ENCODE peak calls at places on chromosome 16, in four cellular contexts. V, L, Z and M are unnamed samples.

GRCh38 chr16:83808573-83809014 is 816 bp downstream of the HSBP1 start:
- DNase-seq in Z (no peak), L (no peak), V (no peak), M (peak)

GRCh38 chr16:84482951-84483881 is 21.2 kb downstream of the MEAK7 start:
- DNase-seq in Z (no peak), V (no peak), L (no peak), M (no peak)

GRCh38 chr16:16150117-16150877 is 73.0 kb downstream of the ABCC6 start:
- DNase-seq in Z (no peak), V (no peak), L (no peak), M (no peak)

GRCh38 chr16:77882359-77882758 is 94.0 kb downstream of the VAT1L start:
- DNase-seq in V (no peak), L (no peak), Z (no peak), M (no peak)

GRCh38 chr16:75102595-75102994 is 14.0 kb downstream of the LDHD start:
- DNase-seq in V (no peak), Z (no peak), L (no peak), M (no peak)

GRCh38 chr16:66287916-66288315 is 78.6 kb upstream of the CDH5 start:
- DNase-seq in Z (no peak), V (no peak), L (no peak), M (no peak)

GRCh38 chr16:79390481-79391051 is 210.0 kb downstream of the MAF start:
- DNase-seq in V (no peak), Z (no peak), L (no peak), M (no peak)

GRCh38 chr16:51509336-51509735 is 358.3 kb upstream of the SALL1 start:
- DNase-seq in L (no peak), Z (no peak), V (peak), M (no peak)

GRCh38 chr16:88015806-88016140 is 64.5 kb downstream of the BANP start:
- DNase-seq in L (no peak), Z (no peak), V (no peak), M (no peak)

GRCh38 chr16:17273142-17273561 is 197.6 kb downstream of the XYLT1 start:
- DNase-seq in Z (peak), L (no peak), V (peak), M (no peak)

GRCh38 chr16:66176731-66177130 is 189.8 kb upstream of the CDH5 start:
- DNase-seq in Z (no peak), V (no peak), L (no peak), M (no peak)

GRCh38 chr16:74862743-74863244 is 88.2 kb upstream of the FA2H start:
- DNase-seq in V (peak), L (peak), Z (peak), M (peak)

GRCh38 chr16:82504811-82505210 is 122.0 kb upstream of the CDH13 start:
- DNase-seq in Z (no peak), L (no peak), V (no peak), M (no peak)

GRCh38 chr16:48082516-48082915 is 73.3 kb downstream of the ABCC12 start:
- DNase-seq in Z (no peak), V (no peak), L (no peak), M (no peak)

GRCh38 chr16:471353-472198 is 46.1 kb downstream of the RAB11FIP3 start:
- DNase-seq in Z (no peak), L (no peak), V (no peak), M (no peak)

GRCh38 chr16:48076455-48077012 is 79.3 kb downstream of the ABCC12 start:
- DNase-seq in L (no peak), Z (peak), V (no peak), M (no peak)

GRCh38 chr16:16828913-16829398 is 450.0 kb downstream of the NPIPA7 start:
- DNase-seq in V (peak), Z (no peak), L (no peak), M (no peak)

GRCh38 chr16:456891-457483 is 31.5 kb downstream of the RAB11FIP3 start:
- DNase-seq in Z (no peak), L (no peak), V (no peak), M (peak)

GRCh38 chr16:81910366-81910885 is 100.8 kb downstream of the SDR42E1 start:
- DNase-seq in L (no peak), V (no peak), Z (no peak), M (no peak)

GRCh38 chr16:85363881-85364280 is 249.2 kb upstream of the GSE1 start:
- DNase-seq in Z (no peak), V (no peak), L (no peak), M (no peak)

GRCh38 chr16:26649646-26650045 is 417.1 kb upstream of the C16orf82 start:
- DNase-seq in V (no peak), L (no peak), Z (no peak), M (no peak)

GRCh38 chr16:58299757-58300349 is 5.0 kb upstream of the PRSS54 start:
- DNase-seq in V (peak), L (no peak), Z (no peak), M (peak)

GRCh38 chr16:80460988-80461387 is 79.8 kb upstream of the DYNLRB2 start:
- DNase-seq in Z (no peak), L (no peak), V (no peak), M (no peak)

GRCh38 chr16:82582971-82583370 is 43.8 kb upstream of the CDH13 start:
- DNase-seq in V (peak), L (no peak), Z (no peak), M (no peak)

GRCh38 chr16:48836641-48837040 is 226.7 kb upstream of the N4BP1 start:
- DNase-seq in L (no peak), V (no peak), Z (no peak), M (no peak)

GRCh38 chr16:54446639-54447038 is 160.1 kb upstream of the IRX3 start:
- DNase-seq in Z (no peak), L (no peak), V (peak), M (no peak)

GRCh38 chr16:4190086-4190485 is 51.8 kb downstream of the SRL start:
- DNase-seq in V (no peak), Z (no peak), L (no peak), M (no peak)

GRCh38 chr16:67302076-67302475 is 22.7 kb downstream of the PLEKHG4 start:
- DNase-seq in V (no peak), Z (no peak), L (no peak), M (no peak)

GRCh38 chr16:8342276-8342675 is 248.0 kb downstream of the TMEM114 start:
- DNase-seq in L (no peak), V (no peak), Z (no peak), M (no peak)

DNA sequence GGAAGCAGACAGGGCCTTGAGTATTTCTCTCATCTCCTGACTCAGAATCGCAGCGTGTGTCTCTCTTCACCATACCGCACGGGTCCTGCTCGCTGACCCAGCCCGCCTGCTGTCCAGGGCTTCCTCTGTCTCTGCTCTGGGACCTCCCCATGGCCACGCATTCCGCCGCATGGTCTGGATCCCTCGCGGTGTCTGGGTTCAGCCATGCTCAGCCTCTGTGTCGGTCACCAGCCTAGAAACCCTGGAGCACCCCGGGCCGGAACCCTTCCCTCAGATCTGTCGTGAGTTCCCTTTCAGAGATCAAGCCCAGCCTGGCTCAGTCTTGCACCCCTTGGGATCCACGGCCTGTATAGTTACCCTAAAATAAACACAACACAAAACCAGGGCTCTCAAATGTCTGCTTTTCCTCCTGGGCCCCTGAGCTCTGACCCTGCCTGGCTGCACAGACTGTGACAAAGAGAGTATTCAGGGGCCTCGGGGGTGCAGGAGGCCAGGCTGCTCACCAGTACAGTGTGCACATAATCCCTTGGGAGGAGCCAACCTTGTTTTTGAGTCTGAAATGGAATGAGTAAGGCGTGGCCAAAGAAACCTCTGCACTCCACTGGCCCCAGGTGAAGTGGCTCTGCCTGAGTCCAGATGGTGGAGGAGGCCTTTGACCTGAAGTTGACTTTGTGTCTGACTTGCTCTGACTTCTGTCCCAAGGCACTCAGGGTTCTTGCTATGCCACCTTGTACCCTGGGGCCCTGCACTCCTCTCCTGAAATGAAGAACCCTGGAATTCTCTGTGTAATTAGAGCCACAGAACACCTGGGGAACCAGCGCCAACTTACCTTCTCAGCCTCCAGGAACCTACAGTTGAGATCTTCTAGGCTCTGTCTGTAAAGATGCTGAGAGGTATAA is 5.8 kb upstream of the SPIRE2 start:
- DNase-seq in L (no peak), Z (no peak), V (no peak), M (no peak)
- TF ChIP-seq POLR2A in L (no peak), Z (no peak), V (no peak), M (no peak)

GRCh38 chr16:10906914-10907756 is 30.1 kb downstream of the CIITA start:
- DNase-seq in V (no peak), Z (no peak), L (no peak), M (no peak)

GRCh38 chr16:10907757-10908045 is 30.7 kb downstream of the CIITA start:
- DNase-seq in L (no peak), V (no peak), Z (no peak), M (no peak)

GRCh38 chr16:10902999-10903398 is 26.0 kb downstream of the CIITA start:
- DNase-seq in L (no peak), Z (no peak), V (no peak), M (no peak)

GRCh38 chr16:10911267-10911666 is 31.0 kb downstream of the DEXI start:
- DNase-seq in V (no peak), Z (no peak), L (no peak), M (no peak)

DNA sequence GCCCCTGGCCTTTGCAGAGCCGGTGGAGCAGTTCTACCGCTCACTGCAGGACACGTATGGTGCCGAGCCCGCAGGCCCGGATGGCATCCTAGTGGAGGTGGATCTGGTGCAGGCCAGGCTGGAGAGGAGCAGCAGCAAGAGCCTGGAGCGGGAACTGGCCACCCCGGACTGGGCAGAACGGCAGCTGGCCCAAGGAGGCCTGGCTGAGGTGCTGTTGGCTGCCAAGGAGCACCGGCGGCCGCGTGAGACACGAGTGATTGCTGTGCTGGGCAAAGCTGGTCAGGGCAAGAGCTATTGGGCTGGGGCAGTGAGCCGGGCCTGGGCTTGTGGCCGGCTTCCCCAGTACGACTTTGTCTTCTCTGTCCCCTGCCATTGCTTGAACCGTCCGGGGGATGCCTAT is 29.5 kb downstream of the CIITA start:
- DNase-seq in V (no peak), Z (no peak), L (no peak), M (no peak)
- TF ChIP-seq POLR2A in V (no peak), Z (no peak), L (no peak), M (no peak)

DNA sequence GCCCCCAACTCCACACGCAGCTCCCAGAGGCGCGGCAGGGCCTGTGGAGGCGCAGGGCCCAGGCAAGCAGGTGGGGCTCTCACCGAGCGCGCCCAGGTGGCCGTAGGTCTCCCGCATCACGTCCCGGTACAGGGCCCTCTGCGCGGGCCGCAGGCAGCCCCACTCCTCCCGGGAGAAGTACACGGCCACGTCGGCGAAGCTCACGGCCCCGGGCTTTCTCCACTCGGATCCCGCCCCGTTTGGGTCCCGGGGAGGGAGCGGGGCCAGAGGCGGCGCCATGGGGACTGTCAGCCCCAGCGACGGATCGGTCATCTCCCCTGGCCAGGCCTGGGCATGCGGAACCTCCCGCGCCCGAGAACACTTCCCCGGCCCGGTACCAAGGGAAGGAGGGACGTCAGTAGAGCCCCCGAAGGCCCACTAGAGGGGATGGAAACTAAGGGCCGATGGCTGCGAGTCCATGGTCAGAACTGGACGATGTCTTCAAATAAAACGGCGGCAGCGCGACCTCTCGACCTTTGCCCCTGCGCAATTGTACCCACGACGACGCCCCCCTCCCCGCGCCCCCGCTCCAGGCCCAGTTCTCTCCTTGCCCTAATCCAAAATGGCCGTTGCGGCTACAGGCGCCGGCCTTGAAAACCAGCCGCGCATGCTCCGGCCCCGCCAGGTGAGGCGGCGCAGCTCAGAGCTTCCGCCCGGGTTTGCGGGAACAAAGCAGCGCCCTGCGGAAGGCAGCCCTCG is at the start of gene ZNF747:
- DNase-seq in L (peak), Z (peak), V (peak), M (peak)
- TF ChIP-seq POLR2A in L (peak), Z (peak), V (peak), M (no peak)

DNA sequence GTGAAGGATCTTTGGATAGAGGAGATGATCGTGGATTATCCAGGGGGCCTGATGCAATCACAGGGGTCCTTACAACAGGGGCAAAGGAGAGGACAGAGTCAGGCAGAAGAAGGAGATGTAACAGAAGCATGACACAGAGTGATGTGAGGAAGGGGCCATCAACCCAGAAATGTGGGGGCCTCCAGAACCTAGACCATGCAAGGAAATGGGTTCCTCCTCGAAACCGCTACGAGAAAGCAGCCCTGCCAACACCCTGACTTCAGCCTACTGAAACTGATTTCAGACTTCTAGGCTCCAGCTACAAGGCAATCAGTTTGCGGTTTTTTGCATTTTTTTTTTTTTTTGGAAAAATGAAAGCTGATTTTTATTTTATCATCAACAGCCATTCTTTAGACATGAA is 34.0 kb downstream of the ZFHX3 start:
- DNase-seq in Z (no peak), V (no peak), L (no peak), M (no peak)
- TF ChIP-seq POLR2A in Z (no peak), V (no peak), L (no peak), M (no peak)

GRCh38 chr16:49837673-49838360 is 18.1 kb downstream of the ZNF423 start:
- DNase-seq in Z (no peak), L (no peak), V (peak), M (no peak)
- TF ChIP-seq POLR2A in Z (no peak), L (no peak), V (no peak), M (no peak)

DNA sequence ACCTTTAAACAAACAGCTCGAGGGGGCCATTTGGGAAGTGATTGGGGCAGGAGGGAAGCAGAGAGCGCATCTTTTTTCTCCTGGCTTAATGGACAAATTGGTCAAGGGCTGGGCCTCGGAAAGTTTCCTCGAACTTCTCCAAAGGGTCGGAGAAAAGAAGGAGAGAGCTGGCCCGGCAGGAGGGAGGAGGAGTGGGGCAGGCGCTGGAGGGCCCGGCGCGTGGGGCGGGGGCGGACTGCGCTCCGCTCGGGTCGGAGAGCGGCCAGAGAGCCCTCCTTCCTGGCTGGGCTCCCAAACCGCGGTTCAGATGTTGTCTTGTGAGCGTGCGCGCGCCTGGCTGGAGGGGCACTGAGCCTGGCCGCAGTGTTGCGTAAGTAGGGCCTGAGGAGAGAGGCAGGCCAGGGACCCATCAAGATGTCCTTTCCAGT is 1.2 kb downstream of the MMP2 start:
- DNase-seq in L (no peak), V (peak), Z (no peak), M (peak)
- TF ChIP-seq POLR2A in L (no peak), V (no peak), Z (no peak), M (no peak)